ENCODE peak calls at places on chromosomes 5 and 9, in six cellular contexts. J, A, F, S, X and R are unnamed samples.

GRCh38 chr9:121373401-121373769 is 3.3 kb upstream of the STOM start:
- DNase-seq in J (no peak), A (no peak), F (no peak), S (no peak), X (peak; percentile 37), R (no peak)

GRCh38 chr5:137695651-137696428 is 40.0 kb downstream of the KLHL3 start:
- DNase-seq in J (no peak), A (no peak), F (no peak), S (no peak), X (no peak), R (no peak)

GRCh38 chr5:110297152-110297670 is 429.3 kb downstream of the TMEM232 start:
- DNase-seq in J (no peak), A (no peak), F (no peak), S (no peak), X (no peak), R (no peak)

GRCh38 chr9:126147186-126147585 is 179.4 kb upstream of the MVB12B start:
- DNase-seq in J (no peak), A (no peak), F (no peak), S (no peak), X (no peak), R (no peak)

GRCh38 chr5:180116441-180117377 is 45.1 kb upstream of the RNF130 start:
- DNase-seq in J (no peak), A (no peak), F (peak; percentile 37), S (no peak), X (peak; percentile 12), R (peak; percentile 20)

GRCh38 chr9:81083821-81084512 is 605.4 kb downstream of the TLE1 start:
- DNase-seq in J (peak; percentile 29), A (no peak), F (no peak), S (peak; percentile 7), X (peak; percentile 52), R (peak; percentile 1)

GRCh38 chr5:17024686-17025180 is 88.6 kb upstream of the MYO10 start:
- DNase-seq in J (peak; percentile 71), A (no peak), F (no peak), S (no peak), X (peak; percentile 49), R (no peak)

GRCh38 chr9:108478431-108478837 is 377.4 kb downstream of the ACTL7B start:
- DNase-seq in J (peak; percentile 48), A (no peak), F (no peak), S (no peak), X (peak; percentile 94), R (no peak)

GRCh38 chr5:36462295-36463021 is 143.9 kb upstream of the SLC1A3 start:
- DNase-seq in J (no peak), A (no peak), F (no peak), S (no peak), X (peak; percentile 78), R (no peak)

GRCh38 chr5:134989291-134989830 is 21.7 kb downstream of the CATSPER3 start:
- DNase-seq in J (peak; percentile 13), A (no peak), F (no peak), S (no peak), X (no peak), R (no peak)

GRCh38 chr9:34380511-34381315 is 4.0 kb upstream of the MYORG start:
- DNase-seq in J (peak; percentile 96), A (peak; percentile 76), F (peak; percentile 90), S (peak; percentile 64), X (peak; percentile 44), R (peak; percentile 87)

GRCh38 chr5:2330731-2331130 is 420.7 kb downstream of the IRX2 start:
- DNase-seq in J (no peak), A (no peak), F (no peak), S (no peak), X (no peak), R (no peak)

GRCh38 chr5:109016300-109016699 is 268.6 kb downstream of the FER start:
- DNase-seq in J (no peak), A (no peak), F (no peak), S (no peak), X (no peak), R (peak; percentile 4)

GRCh38 chr9:135905380-135906282 is 1.7 kb downstream of the CAMSAP1 start:
- DNase-seq in J (no peak), A (no peak), F (peak; percentile 44), S (no peak), X (peak; percentile 86), R (no peak)

GRCh38 chr5:9156282-9156681 is 389.6 kb downstream of the SEMA5A start:
- DNase-seq in J (peak; percentile 40), A (no peak), F (peak; percentile 74), S (no peak), X (peak; percentile 46), R (peak; percentile 51)